ENCODE peak calls at places on chromosomes 4 and X, in nine cellular contexts. Y is GM10248, R is body of pancreas, B is suprapubic skin, V is glutamatergic neuron, S is ovary, J is GM20000, H is dorsolateral prefrontal cortex, C is neural progenitor cell. A is an unnamed sample.

GRCh38 chrX:111402378-111402777 is 9.6 kb downstream of the DCX start:
- DNase-seq in Y (no peak), R (no peak), B (no peak), V (no peak), S (no peak), J (no peak), H (no peak), C (no peak), A (no peak)

GRCh38 chr4:102430511-102430910 is 70.6 kb upstream of the NFKB1 start:
- DNase-seq in Y (no peak), R (no peak), B (no peak), V (no peak), S (no peak), J (no peak), H (no peak), C (no peak), A (no peak)

GRCh38 chr4:98851806-98852205 is 77.1 kb downstream of the EIF4E start:
- DNase-seq in Y (no peak), R (no peak), B (no peak), V (no peak), S (no peak), J (no peak), H (no peak), C (no peak), A (no peak)

GRCh38 chr4:115113382-115114106 is at the start of gene NDST4:
- DNase-seq in Y (no peak), R (peak; percentile 20), B (no peak), V (peak; percentile 29), S (no peak), J (no peak), H (no peak), C (peak; percentile 87), A (no peak)

GRCh38 chr4:53490965-53491622 is 100.2 kb downstream of the LNX1 start:
- DNase-seq in Y (peak; percentile 24), R (peak; percentile 67), B (no peak), V (no peak), S (peak; percentile 46), J (peak; percentile 19), H (no peak), C (peak; percentile 49), A (peak; percentile 40)

GRCh38 chr4:188657365-188657764 is 518.1 kb downstream of the TRIML1 start:
- DNase-seq in Y (no peak), R (no peak), B (no peak), V (no peak), S (no peak), J (no peak), H (no peak), C (no peak), A (no peak)

GRCh38 chr4:139556071-139556734 is at the start of gene SETD7:
- DNase-seq in Y (peak; percentile 60), R (peak; percentile 80), B (peak; percentile 90), V (peak; percentile 80), S (peak; percentile 77), J (peak; percentile 65), H (peak; percentile 80), C (peak; percentile 85), A (peak; percentile 73)

GRCh38 chrX:130393451-130394074 is 8.1 kb upstream of the GPR119 start:
- DNase-seq in Y (no peak), R (peak; percentile 69), B (no peak), V (peak; percentile 58), S (no peak), J (peak; percentile 7), H (peak; percentile 68), C (peak; percentile 65), A (no peak)

GRCh38 chr4:10019521-10020051 is 1.7 kb downstream of the SLC2A9 start:
- DNase-seq in Y (no peak), R (no peak), B (peak; percentile 77), V (no peak), S (peak; percentile 31), J (no peak), H (no peak), C (no peak), A (no peak)

GRCh38 chr4:151427268-151427667 is 18.3 kb downstream of the FHIP1A start:
- DNase-seq in Y (no peak), R (no peak), B (no peak), V (no peak), S (no peak), J (no peak), H (no peak), C (no peak), A (no peak)

GRCh38 chr4:23006756-23007155 is 314.0 kb downstream of the GBA3 start:
- DNase-seq in Y (no peak), R (no peak), B (no peak), V (no peak), S (no peak), J (no peak), H (no peak), C (no peak), A (no peak)

GRCh38 chrX:45068555-45068954 is 132.1 kb downstream of the DIPK2B start:
- DNase-seq in Y (no peak), R (no peak), B (no peak), V (no peak), S (no peak), J (no peak), H (no peak), C (no peak), A (no peak)

GRCh38 chrX:145213504-145213903 is 33.8 kb upstream of the SPANXN1 start:
- DNase-seq in Y (no peak), R (peak; percentile 18), B (no peak), V (peak; percentile 20), S (no peak), J (no peak), H (no peak), C (peak; percentile 45), A (no peak)
- TF ChIP-seq CTCF in Y (no peak), R (no peak), B (no peak), V (peak; percentile 67), S (no peak), J (no peak), H (peak; percentile 38), C (peak; percentile 64), A (peak; percentile 31)

GRCh38 chrX:132948648-132949260 is 9.7 kb downstream of the HS6ST2 start:
- DNase-seq in Y (no peak), R (peak; percentile 21), B (no peak), V (no peak), S (no peak), J (no peak), H (no peak), C (peak; percentile 51), A (no peak)
- TF ChIP-seq CTCF in Y (no peak), R (no peak), B (no peak), V (peak; percentile 49), S (no peak), J (no peak), H (peak; percentile 22), C (peak; percentile 64), A (no peak)

DNA sequence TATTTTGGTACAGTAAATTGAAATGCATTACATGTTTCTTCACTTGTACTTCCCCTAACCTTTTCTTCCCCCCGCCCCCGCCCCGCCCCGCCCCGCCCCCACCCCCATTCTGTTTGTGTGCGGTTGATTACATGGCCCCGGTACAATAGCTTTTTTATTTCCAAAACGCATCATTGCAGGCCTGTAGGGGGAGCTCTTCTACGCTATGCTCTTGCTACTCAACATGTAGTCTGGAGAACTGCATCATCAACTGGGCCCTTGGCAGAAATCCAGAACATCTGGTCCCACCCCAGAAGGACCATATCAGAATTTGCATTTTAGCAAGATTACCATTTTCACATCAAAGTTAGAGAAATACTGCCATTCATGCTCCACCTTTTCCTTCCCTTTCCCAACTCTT is 333.3 kb upstream of the DDX53 start:
- DNase-seq in Y (peak; percentile 11), R (no peak), B (no peak), V (peak; percentile 18), S (no peak), J (peak; percentile 8), H (peak; percentile 51), C (peak; percentile 29), A (peak; percentile 6)
- TF ChIP-seq CTCF in Y (no peak), R (no peak), B (no peak), V (peak; percentile 24), S (no peak), J (peak; percentile 11), H (peak; percentile 28), C (peak; percentile 39), A (peak; percentile 13)

GRCh38 chrX:105822138-105823091 is at the start of gene NRK:
- DNase-seq in Y (no peak), R (peak; percentile 20), B (peak; percentile 34), V (peak; percentile 31), S (peak; percentile 77), J (no peak), H (no peak), C (peak; percentile 33), A (peak; percentile 4)
- TF ChIP-seq CTCF in Y (no peak), R (no peak), B (no peak), V (no peak), S (no peak), J (no peak), H (no peak), C (peak; percentile 39), A (no peak)